ENCODE peak calls at places on chromosomes 1 and 21, in ten cellular contexts. One of them, this sample, is unnamed.
A peak's percentile ranks its signal among the peaks of the same experiment; 100 is the strongest.

GRCh38 chr1:234919061-234919755 is 209.4 kb downstream of the TOMM20 start:
- DNase-seq in mammary epithelial cell: no peak
- DNase-seq in heart left ventricle: peak; percentile 81
- DNase-seq in endodermal cell: no peak
- DNase-seq in cardiac muscle cell: no peak
- DNase-seq in mesenchymal stem cell: no peak
- DNase-seq in Caco-2: no peak
- DNase-seq in K562: no peak
- DNase-seq in pancreas: no peak
- DNase-seq in IMR-90: no peak
- DNase-seq in this sample: no peak

GRCh38 chr1:41313661-41314131 is 47.5 kb upstream of the FOXO6 start:
- DNase-seq in endodermal cell: peak; percentile 87
- DNase-seq in mesenchymal stem cell: peak; percentile 26
- DNase-seq in pancreas: no peak
- DNase-seq in mammary epithelial cell: no peak
- DNase-seq in heart left ventricle: no peak
- DNase-seq in IMR-90: no peak
- DNase-seq in Caco-2: no peak
- DNase-seq in cardiac muscle cell: peak; percentile 43
- DNase-seq in K562: peak; percentile 59
- DNase-seq in this sample: peak; percentile 54

GRCh38 chr1:7574121-7575040 is 196.7 kb upstream of the VAMP3 start:
- DNase-seq in IMR-90: peak; percentile 21
- DNase-seq in Caco-2: no peak
- DNase-seq in K562: no peak
- DNase-seq in cardiac muscle cell: no peak
- DNase-seq in endodermal cell: no peak
- DNase-seq in pancreas: peak; percentile 85
- DNase-seq in heart left ventricle: no peak
- DNase-seq in mesenchymal stem cell: no peak
- DNase-seq in mammary epithelial cell: no peak
- DNase-seq in this sample: no peak

GRCh38 chr21:26835027-26835713 is 10.0 kb downstream of the ADAMTS1 start:
- DNase-seq in Caco-2: no peak
- DNase-seq in cardiac muscle cell: peak; percentile 82
- DNase-seq in IMR-90: peak; percentile 85
- DNase-seq in pancreas: no peak
- DNase-seq in K562: no peak
- DNase-seq in heart left ventricle: no peak
- DNase-seq in endodermal cell: no peak
- DNase-seq in mesenchymal stem cell: peak; percentile 84
- DNase-seq in mammary epithelial cell: peak; percentile 83
- DNase-seq in this sample: no peak

GRCh38 chr1:203990118-203990517 is 82.8 kb upstream of the SOX13 start:
- DNase-seq in mesenchymal stem cell: no peak
- DNase-seq in cardiac muscle cell: no peak
- DNase-seq in heart left ventricle: no peak
- DNase-seq in K562: peak; percentile 9
- DNase-seq in endodermal cell: no peak
- DNase-seq in pancreas: no peak
- DNase-seq in mammary epithelial cell: no peak
- DNase-seq in Caco-2: no peak
- DNase-seq in IMR-90: no peak
- DNase-seq in this sample: no peak

GRCh38 chr1:224433671-224434446 is 738 bp downstream of the WDR26 start:
- DNase-seq in mesenchymal stem cell: peak; percentile 57
- DNase-seq in IMR-90: no peak
- DNase-seq in mammary epithelial cell: no peak
- DNase-seq in heart left ventricle: peak; percentile 73
- DNase-seq in endodermal cell: peak; percentile 68
- DNase-seq in pancreas: peak; percentile 45
- DNase-seq in Caco-2: no peak
- DNase-seq in cardiac muscle cell: peak; percentile 23
- DNase-seq in K562: peak; percentile 55
- DNase-seq in this sample: no peak

GRCh38 chr1:76164165-76164564 is 89.6 kb downstream of the ST6GALNAC3 start:
- DNase-seq in Caco-2: no peak
- DNase-seq in mesenchymal stem cell: no peak
- DNase-seq in mammary epithelial cell: no peak
- DNase-seq in heart left ventricle: no peak
- DNase-seq in IMR-90: no peak
- DNase-seq in endodermal cell: no peak
- DNase-seq in pancreas: no peak
- DNase-seq in cardiac muscle cell: no peak
- DNase-seq in K562: no peak
- DNase-seq in this sample: no peak

GRCh38 chr1:205044745-205045144 is 1.7 kb downstream of the CNTN2 start:
- DNase-seq in mammary epithelial cell: no peak
- DNase-seq in mesenchymal stem cell: no peak
- DNase-seq in heart left ventricle: no peak
- DNase-seq in endodermal cell: peak; percentile 82
- DNase-seq in IMR-90: no peak
- DNase-seq in Caco-2: no peak
- DNase-seq in cardiac muscle cell: no peak
- DNase-seq in K562: no peak
- DNase-seq in pancreas: no peak
- DNase-seq in this sample: no peak

GRCh38 chr1:223201967-223202366 is 58.9 kb upstream of the TLR5 start:
- DNase-seq in mesenchymal stem cell: no peak
- DNase-seq in IMR-90: no peak
- DNase-seq in cardiac muscle cell: no peak
- DNase-seq in endodermal cell: no peak
- DNase-seq in K562: no peak
- DNase-seq in pancreas: no peak
- DNase-seq in Caco-2: no peak
- DNase-seq in mammary epithelial cell: peak; percentile 28
- DNase-seq in heart left ventricle: no peak
- DNase-seq in this sample: no peak

GRCh38 chr21:29208666-29209059 is 78.2 kb downstream of the MAP3K7CL start:
- DNase-seq in mesenchymal stem cell: peak; percentile 83
- DNase-seq in endodermal cell: no peak
- DNase-seq in cardiac muscle cell: peak; percentile 79
- DNase-seq in Caco-2: no peak
- DNase-seq in pancreas: no peak
- DNase-seq in heart left ventricle: no peak
- DNase-seq in K562: no peak
- DNase-seq in IMR-90: peak; percentile 93
- DNase-seq in mammary epithelial cell: no peak
- DNase-seq in this sample: no peak

GRCh38 chr1:69197816-69198215 is 369.9 kb upstream of the LRRC7 start:
- DNase-seq in endodermal cell: no peak
- DNase-seq in mesenchymal stem cell: no peak
- DNase-seq in K562: no peak
- DNase-seq in Caco-2: no peak
- DNase-seq in pancreas: no peak
- DNase-seq in IMR-90: no peak
- DNase-seq in heart left ventricle: no peak
- DNase-seq in mammary epithelial cell: no peak
- DNase-seq in cardiac muscle cell: no peak
- DNase-seq in this sample: no peak

GRCh38 chr1:154220970-154221814 is 437 bp downstream of the UBAP2L start:
- DNase-seq in endodermal cell: peak; percentile 62
- DNase-seq in cardiac muscle cell: peak; percentile 60
- DNase-seq in IMR-90: peak; percentile 30
- DNase-seq in mammary epithelial cell: peak; percentile 44
- DNase-seq in Caco-2: peak; percentile 65
- DNase-seq in pancreas: peak; percentile 62
- DNase-seq in heart left ventricle: peak; percentile 85
- DNase-seq in K562: peak; percentile 75
- DNase-seq in mesenchymal stem cell: no peak
- DNase-seq in this sample: no peak

GRCh38 chr1:75152092-75152491 is 17.9 kb downstream of the LHX8 start:
- DNase-seq in pancreas: no peak
- DNase-seq in IMR-90: no peak
- DNase-seq in Caco-2: no peak
- DNase-seq in K562: no peak
- DNase-seq in mesenchymal stem cell: no peak
- DNase-seq in heart left ventricle: no peak
- DNase-seq in mammary epithelial cell: no peak
- DNase-seq in cardiac muscle cell: no peak
- DNase-seq in endodermal cell: no peak
- DNase-seq in this sample: no peak

GRCh38 chr1:88029142-88029541 is 654.9 kb upstream of the PKN2 start:
- DNase-seq in cardiac muscle cell: peak; percentile 55
- DNase-seq in mammary epithelial cell: no peak
- DNase-seq in mesenchymal stem cell: peak; percentile 14
- DNase-seq in IMR-90: peak; percentile 2
- DNase-seq in endodermal cell: peak; percentile 58
- DNase-seq in heart left ventricle: no peak
- DNase-seq in Caco-2: peak; percentile 39
- DNase-seq in K562: no peak
- DNase-seq in pancreas: no peak
- DNase-seq in this sample: no peak

GRCh38 chr1:30855686-30856259 is 52.8 kb downstream of the SDC3 start:
- DNase-seq in mesenchymal stem cell: no peak
- DNase-seq in pancreas: no peak
- DNase-seq in cardiac muscle cell: no peak
- DNase-seq in Caco-2: no peak
- DNase-seq in endodermal cell: no peak
- DNase-seq in mammary epithelial cell: no peak
- DNase-seq in heart left ventricle: no peak
- DNase-seq in IMR-90: no peak
- DNase-seq in K562: no peak
- DNase-seq in this sample: no peak

DNA sequence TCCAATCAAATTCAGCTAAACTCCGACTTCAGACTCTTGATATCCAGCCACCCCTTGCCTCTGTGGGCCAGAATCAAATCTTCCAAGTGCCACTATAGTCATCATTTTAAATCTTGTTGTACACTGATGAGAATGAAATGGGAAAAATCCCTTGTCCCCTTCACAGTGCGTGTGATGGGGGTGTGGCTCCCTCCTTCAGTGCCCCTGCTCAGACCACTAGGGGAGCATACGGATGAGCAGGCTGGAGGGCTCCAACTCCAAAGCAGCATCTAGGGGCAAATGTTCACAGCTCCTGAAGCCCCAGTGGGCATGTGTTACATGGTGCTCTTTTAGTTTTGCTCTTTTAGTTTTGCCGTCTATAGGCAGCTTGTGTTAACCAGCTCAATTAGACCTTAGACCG is 35.4 kb upstream of the HSD3B1 start:
- DNase-seq in mammary epithelial cell: no peak
- DNase-seq in mesenchymal stem cell: no peak
- DNase-seq in IMR-90: no peak
- DNase-seq in K562: no peak
- DNase-seq in Caco-2: no peak
- DNase-seq in heart left ventricle: no peak
- DNase-seq in pancreas: no peak
- DNase-seq in endodermal cell: no peak
- DNase-seq in cardiac muscle cell: no peak
- DNase-seq in this sample: no peak
- H3K27me3 ChIP-seq in mammary epithelial cell: no peaks in the 10 kb centered on the region
- H3K27me3 ChIP-seq in mesenchymal stem cell: peaks cover 42% of the 10 kb centered on the region
- H3K27me3 ChIP-seq in IMR-90: no peaks in the 10 kb centered on the region
- H3K27me3 ChIP-seq in K562: no peaks in the 10 kb centered on the region
- H3K27me3 ChIP-seq in Caco-2: no peaks in the 10 kb centered on the region
- H3K27me3 ChIP-seq in heart left ventricle: no peaks in the 10 kb centered on the region
- H3K27me3 ChIP-seq in pancreas: no peaks in the 10 kb centered on the region
- H3K27me3 ChIP-seq in endodermal cell: no peaks in the 10 kb centered on the region
- H3K27me3 ChIP-seq in cardiac muscle cell: no peaks in the 10 kb centered on the region
- H3K27me3 ChIP-seq in this sample: no peaks in the 10 kb centered on the region

GRCh38 chr21:37644666-37645065 is 271.6 kb downstream of the KCNJ6 start:
- DNase-seq in IMR-90: no peak
- DNase-seq in mesenchymal stem cell: no peak
- DNase-seq in heart left ventricle: no peak
- DNase-seq in endodermal cell: no peak
- DNase-seq in cardiac muscle cell: peak; percentile 20
- DNase-seq in mammary epithelial cell: no peak
- DNase-seq in Caco-2: no peak
- DNase-seq in K562: no peak
- DNase-seq in pancreas: no peak
- DNase-seq in this sample: no peak

GRCh38 chr21:37642493-37642892 is 273.8 kb downstream of the KCNJ6 start:
- DNase-seq in mammary epithelial cell: peak; percentile 36
- DNase-seq in IMR-90: no peak
- DNase-seq in cardiac muscle cell: no peak
- DNase-seq in K562: peak; percentile 74
- DNase-seq in Caco-2: peak; percentile 54
- DNase-seq in mesenchymal stem cell: no peak
- DNase-seq in pancreas: no peak
- DNase-seq in endodermal cell: peak; percentile 81
- DNase-seq in heart left ventricle: no peak
- DNase-seq in this sample: peak; percentile 37

GRCh38 chr21:37636152-37636860 is 269.7 kb downstream of the DYRK1A start:
- DNase-seq in IMR-90: peak; percentile 76
- DNase-seq in mesenchymal stem cell: peak; percentile 86
- DNase-seq in endodermal cell: no peak
- DNase-seq in K562: no peak
- DNase-seq in mammary epithelial cell: peak; percentile 80
- DNase-seq in heart left ventricle: no peak
- DNase-seq in pancreas: no peak
- DNase-seq in Caco-2: no peak
- DNase-seq in cardiac muscle cell: peak; percentile 37
- DNase-seq in this sample: no peak

DNA sequence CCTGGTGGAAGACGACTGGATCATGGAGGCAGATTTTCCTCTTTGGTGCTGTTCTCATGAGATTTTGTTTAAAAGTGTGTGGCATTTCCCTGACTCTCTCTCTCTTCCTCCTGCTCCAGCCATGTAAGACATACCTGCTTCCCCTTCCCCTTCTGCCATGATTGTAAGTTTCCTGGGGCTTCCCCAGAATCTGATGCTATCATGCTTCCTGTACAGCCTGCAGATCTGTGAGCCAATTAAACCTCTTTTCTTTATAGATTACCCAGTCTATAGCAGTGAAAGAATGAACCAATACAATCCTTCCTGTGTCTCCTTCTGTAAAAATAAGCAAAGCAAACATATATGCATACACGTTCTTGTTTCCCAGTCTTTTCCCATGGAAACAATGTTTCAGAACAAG is 273.2 kb downstream of the DYRK1A start:
- DNase-seq in endodermal cell: no peak
- DNase-seq in pancreas: no peak
- DNase-seq in heart left ventricle: no peak
- DNase-seq in cardiac muscle cell: no peak
- DNase-seq in Caco-2: no peak
- DNase-seq in IMR-90: no peak
- DNase-seq in mammary epithelial cell: no peak
- DNase-seq in K562: no peak
- DNase-seq in mesenchymal stem cell: no peak
- DNase-seq in this sample: no peak
- H3K4me1 ChIP-seq in endodermal cell: no peaks in the 10 kb centered on the region
- H3K4me1 ChIP-seq in pancreas: no peaks in the 10 kb centered on the region
- H3K4me1 ChIP-seq in heart left ventricle: no peaks in the 10 kb centered on the region
- H3K4me1 ChIP-seq in cardiac muscle cell: peaks cover 5% of the 10 kb centered on the region
- H3K4me1 ChIP-seq in Caco-2: no peaks in the 10 kb centered on the region
- H3K4me1 ChIP-seq in IMR-90: peaks cover 5% of the 10 kb centered on the region
- H3K4me1 ChIP-seq in mammary epithelial cell: peaks cover 18% of the 10 kb centered on the region
- H3K4me1 ChIP-seq in K562: peaks cover 5% of the 10 kb centered on the region
- H3K4me1 ChIP-seq in mesenchymal stem cell: peaks cover 7% of the 10 kb centered on the region
- H3K4me1 ChIP-seq in this sample: peaks cover 2% of the 10 kb centered on the region

GRCh38 chr21:35275776-35276175 is 226.7 kb upstream of the RUNX1 start:
- DNase-seq in mesenchymal stem cell: no peak
- DNase-seq in endodermal cell: no peak
- DNase-seq in heart left ventricle: no peak
- DNase-seq in mammary epithelial cell: peak; percentile 98
- DNase-seq in Caco-2: no peak
- DNase-seq in pancreas: no peak
- DNase-seq in K562: no peak
- DNase-seq in cardiac muscle cell: peak; percentile 45
- DNase-seq in IMR-90: peak; percentile 25
- DNase-seq in this sample: no peak
- H3K27me3 ChIP-seq in mesenchymal stem cell: no peaks in the 10 kb centered on the region
- H3K27me3 ChIP-seq in endodermal cell: no peaks in the 10 kb centered on the region
- H3K27me3 ChIP-seq in heart left ventricle: no peaks in the 10 kb centered on the region
- H3K27me3 ChIP-seq in mammary epithelial cell: no peaks in the 10 kb centered on the region
- H3K27me3 ChIP-seq in Caco-2: no peaks in the 10 kb centered on the region
- H3K27me3 ChIP-seq in pancreas: no peaks in the 10 kb centered on the region
- H3K27me3 ChIP-seq in K562: no peaks in the 10 kb centered on the region
- H3K27me3 ChIP-seq in cardiac muscle cell: peaks cover 6% of the 10 kb centered on the region
- H3K27me3 ChIP-seq in IMR-90: no peaks in the 10 kb centered on the region
- H3K27me3 ChIP-seq in this sample: no peaks in the 10 kb centered on the region

GRCh38 chr1:244655186-244655585 is 2.3 kb downstream of the DESI2 start:
- DNase-seq in mammary epithelial cell: no peak
- DNase-seq in cardiac muscle cell: no peak
- DNase-seq in Caco-2: no peak
- DNase-seq in K562: no peak
- DNase-seq in heart left ventricle: no peak
- DNase-seq in mesenchymal stem cell: no peak
- DNase-seq in endodermal cell: no peak
- DNase-seq in pancreas: no peak
- DNase-seq in IMR-90: no peak
- DNase-seq in this sample: no peak
- H3K4me1 ChIP-seq in mammary epithelial cell: peaks cover 17% of the 10 kb centered on the region
- H3K4me1 ChIP-seq in cardiac muscle cell: peaks cover 16% of the 10 kb centered on the region
- H3K4me1 ChIP-seq in Caco-2: peaks cover 22% of the 10 kb centered on the region
- H3K4me1 ChIP-seq in K562: peaks cover 25% of the 10 kb centered on the region
- H3K4me1 ChIP-seq in heart left ventricle: peaks cover 4% of the 10 kb centered on the region
- H3K4me1 ChIP-seq in mesenchymal stem cell: no peaks in the 10 kb centered on the region
- H3K4me1 ChIP-seq in endodermal cell: peaks cover 5% of the 10 kb centered on the region
- H3K4me1 ChIP-seq in pancreas: peaks cover 29% of the 10 kb centered on the region
- H3K4me1 ChIP-seq in IMR-90: no peaks in the 10 kb centered on the region
- H3K4me1 ChIP-seq in this sample: peaks cover 6% of the 10 kb centered on the region